ENCODE peak calls at places on chromosomes 4 and X, in six cellular contexts. C, L, D, P, H and Q are unnamed samples.

GRCh38 chr4:6710282-6710681 is 617 bp upstream of the MRFAP1L1 start:
- DNase-seq in C (no peak), L (no peak), D (no peak), P (peak), H (no peak), Q (no peak)

GRCh38 chr4:103645991-103646390 is 73.8 kb downstream of the TACR3 start:
- DNase-seq in C (no peak), L (no peak), D (no peak), P (no peak), H (no peak), Q (no peak)

GRCh38 chr4:147138171-147138570 is 192.5 kb upstream of the TTC29 start:
- DNase-seq in C (no peak), L (no peak), D (no peak), P (no peak), H (no peak), Q (no peak)

GRCh38 chr4:94743838-94744237 is 13.9 kb upstream of the BMPR1B start:
- DNase-seq in C (no peak), L (no peak), D (no peak), P (no peak), H (no peak), Q (no peak)

GRCh38 chrX:17078031-17078730 is 131.7 kb downstream of the REPS2 start:
- DNase-seq in C (peak), L (no peak), D (no peak), P (no peak), H (no peak), Q (no peak)

GRCh38 chrX:78708171-78708570 is 39.3 kb upstream of the LPAR4 start:
- DNase-seq in C (no peak), L (no peak), D (peak), P (peak), H (no peak), Q (no peak)

GRCh38 chr4:145299380-145300076 is 119.1 kb upstream of the OTUD4 start:
- DNase-seq in C (no peak), L (no peak), D (no peak), P (peak), H (no peak), Q (peak)

GRCh38 chr4:83962492-83962891 is 426.6 kb downstream of the GPAT3 start:
- DNase-seq in C (no peak), L (no peak), D (no peak), P (no peak), H (no peak), Q (no peak)

GRCh38 chr4:41339812-41340809 is 83.4 kb downstream of the UCHL1 start:
- DNase-seq in C (no peak), L (no peak), D (no peak), P (no peak), H (no peak), Q (no peak)

GRCh38 chr4:57605374-57605773 is 495.2 kb upstream of the IGFBP7 start:
- DNase-seq in C (no peak), L (no peak), D (no peak), P (no peak), H (no peak), Q (no peak)

GRCh38 chr4:146096374-146096773 is 79.1 kb upstream of the LSM6 start:
- DNase-seq in C (no peak), L (no peak), D (no peak), P (no peak), H (no peak), Q (no peak)

GRCh38 chrX:2819345-2820130 is 9.2 kb upstream of the GYG2 start:
- DNase-seq in C (no peak), L (no peak), D (no peak), P (peak), H (no peak), Q (no peak)

GRCh38 chr4:56640907-56641493 is 40.1 kb downstream of the HOPX start:
- DNase-seq in C (peak), L (no peak), D (no peak), P (no peak), H (no peak), Q (no peak)

GRCh38 chr4:14059006-14059405 is 431.5 kb upstream of the BOD1L1 start:
- DNase-seq in C (no peak), L (no peak), D (no peak), P (no peak), H (no peak), Q (no peak)

GRCh38 chr4:100823066-100823992 is 305.5 kb upstream of the EMCN start:
- DNase-seq in C (peak), L (no peak), D (no peak), P (peak), H (no peak), Q (peak)

GRCh38 chrX:102847362-102847761 is 89.7 kb upstream of the RAB40AL start:
- DNase-seq in C (no peak), L (no peak), D (no peak), P (no peak), H (no peak), Q (no peak)

GRCh38 chr4:22607382-22607781 is 85.4 kb upstream of the GBA3 start:
- DNase-seq in C (no peak), L (peak), D (peak), P (peak), H (peak), Q (no peak)

GRCh38 chr4:154490261-154490588 is 1.4 kb downstream of the DCHS2 start:
- DNase-seq in C (no peak), L (no peak), D (peak), P (peak), H (no peak), Q (no peak)

GRCh38 chr4:173930329-173930967 is 353.0 kb downstream of the FBXO8 start:
- DNase-seq in C (no peak), L (no peak), D (no peak), P (no peak), H (no peak), Q (no peak)

GRCh38 chr4:1685604-1686150 is 1.6 kb upstream of the FAM53A start:
- DNase-seq in C (no peak), L (no peak), D (no peak), P (no peak), H (no peak), Q (no peak)

GRCh38 chr4:73450398-73451004 is 14.5 kb downstream of the AFP start:
- DNase-seq in C (no peak), L (peak), D (peak), P (no peak), H (peak), Q (peak)

GRCh38 chrX:130079824-130080406 is 30.4 kb downstream of the ELF4 start:
- DNase-seq in C (peak), L (peak), D (peak), P (peak), H (peak), Q (no peak)

GRCh38 chrX:120305531-120306145 is 5.6 kb downstream of the TMEM255A start:
- DNase-seq in C (no peak), L (no peak), D (no peak), P (no peak), H (no peak), Q (no peak)

GRCh38 chrX:7244400-7244799 is 96.4 kb upstream of the PUDP start:
- DNase-seq in C (no peak), L (no peak), D (no peak), P (no peak), H (no peak), Q (no peak)

GRCh38 chr4:2862528-2862927 is 18.9 kb downstream of the ADD1 start:
- DNase-seq in C (peak), L (no peak), D (no peak), P (no peak), H (no peak), Q (no peak)

GRCh38 chr4:154491731-154492249 is at the start of gene DCHS2:
- DNase-seq in C (no peak), L (no peak), D (peak), P (peak), H (peak), Q (no peak)

GRCh38 chr4:100340534-100341364 is 150.5 kb upstream of the DDIT4L start:
- DNase-seq in C (no peak), L (no peak), D (no peak), P (no peak), H (no peak), Q (no peak)

GRCh38 chrX:68462197-68462596 is 28.9 kb upstream of the OPHN1 start:
- DNase-seq in C (peak), L (no peak), D (no peak), P (no peak), H (no peak), Q (no peak)

GRCh38 chr4:173538903-173539445 is 8.9 kb upstream of the HAND2 start:
- DNase-seq in C (no peak), L (no peak), D (no peak), P (no peak), H (no peak), Q (no peak)

GRCh38 chrX:43716144-43716543 is 60.0 kb downstream of the MAOA start:
- DNase-seq in C (no peak), L (no peak), D (no peak), P (no peak), H (no peak), Q (no peak)

DNA sequence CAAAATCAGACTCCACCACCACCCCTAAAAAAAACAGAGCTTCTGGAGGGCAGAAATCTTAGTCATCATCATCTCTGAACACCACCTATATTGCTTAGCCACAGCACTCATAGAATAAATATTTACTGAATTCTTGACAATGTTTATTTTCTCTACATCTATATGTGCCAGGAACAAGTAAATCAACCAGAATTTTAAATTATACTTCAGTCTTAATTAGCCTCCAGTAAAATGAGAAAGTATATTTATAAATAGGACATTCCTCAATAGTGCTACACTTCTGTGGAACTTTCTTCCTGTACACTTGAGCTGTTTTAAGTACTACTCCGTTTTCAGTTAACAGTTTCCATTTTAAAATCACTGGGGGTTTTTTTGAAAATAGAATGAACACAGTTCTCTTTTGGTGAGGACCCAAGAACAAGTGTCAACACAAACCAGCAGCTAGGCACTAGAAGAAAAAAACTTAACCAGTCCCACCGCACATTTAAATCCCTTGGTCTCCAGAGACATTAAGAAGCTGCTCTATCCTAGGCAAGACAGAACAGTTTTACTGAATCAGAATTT is 25.5 kb downstream of the SMIM14 start:
- DNase-seq in C (peak), L (no peak), D (no peak), P (peak), H (no peak), Q (no peak)
- TF ChIP-seq CTCF in C (no peak), L (no peak), D (no peak), P (no peak), H (no peak), Q (no peak)

DNA sequence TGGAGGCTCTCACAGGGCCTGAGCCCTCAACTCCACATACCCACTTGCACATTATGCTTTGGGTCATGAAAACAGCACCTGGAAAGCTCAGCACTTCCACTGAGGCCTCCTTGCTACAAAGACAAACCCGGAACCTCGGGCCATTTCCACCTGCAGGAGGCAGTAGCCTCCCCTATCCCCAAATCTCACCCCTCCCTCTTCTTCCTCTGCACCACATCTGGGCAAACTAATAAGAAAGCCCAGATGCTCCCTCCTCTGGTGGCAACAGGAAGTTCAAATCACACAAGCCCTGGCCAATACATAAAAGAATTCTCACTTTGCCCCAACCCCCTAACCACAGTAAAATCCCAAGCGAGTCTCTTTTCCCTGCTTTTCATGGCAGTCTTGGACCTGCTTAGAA is 136.4 kb downstream of the MAPK10 start:
- DNase-seq in C (no peak), L (no peak), D (no peak), P (no peak), H (no peak), Q (no peak)
- TF ChIP-seq CTCF in C (peak), L (no peak), D (peak), P (no peak), H (peak), Q (peak)

DNA sequence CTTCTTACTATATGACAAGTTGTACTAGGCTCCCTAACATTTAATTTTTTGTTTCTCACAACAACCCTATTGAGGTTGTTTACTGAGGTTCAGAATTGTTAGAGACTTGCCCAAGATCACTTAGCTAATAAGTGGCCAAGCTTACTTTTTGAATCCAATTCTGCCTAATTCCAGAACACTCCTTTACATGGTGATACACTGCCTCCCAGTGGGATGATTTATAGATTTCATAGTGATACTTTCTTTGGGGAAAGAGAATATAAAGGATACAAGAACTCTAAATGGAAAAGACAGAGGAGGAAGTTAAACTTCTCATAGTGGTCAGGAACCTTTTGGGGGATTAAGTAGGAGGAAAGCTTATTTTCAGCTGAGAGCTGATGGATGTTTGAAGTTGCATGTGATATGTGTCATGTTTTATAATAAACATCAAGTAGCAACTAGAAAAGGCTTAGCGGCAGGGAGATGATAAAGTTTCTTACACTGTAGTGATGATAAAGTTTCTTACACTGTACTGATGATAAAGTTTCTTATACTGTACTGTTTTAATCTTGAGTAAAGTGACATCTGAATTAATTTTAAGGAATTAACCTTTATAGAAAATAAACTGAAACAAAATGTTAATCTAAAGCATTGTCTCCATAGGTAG is 15.3 kb downstream of the STAG2 start:
- DNase-seq in C (peak), L (no peak), D (no peak), P (no peak), H (no peak), Q (no peak)
- TF ChIP-seq CTCF in C (peak), L (no peak), D (no peak), P (no peak), H (no peak), Q (no peak)

GRCh38 chr4:120870279-120870673 is 52.2 kb downstream of the PRDM5 start:
- DNase-seq in C (no peak), L (no peak), D (peak), P (no peak), H (no peak), Q (no peak)
- TF ChIP-seq CTCF in C (peak), L (no peak), D (no peak), P (no peak), H (no peak), Q (peak)

DNA sequence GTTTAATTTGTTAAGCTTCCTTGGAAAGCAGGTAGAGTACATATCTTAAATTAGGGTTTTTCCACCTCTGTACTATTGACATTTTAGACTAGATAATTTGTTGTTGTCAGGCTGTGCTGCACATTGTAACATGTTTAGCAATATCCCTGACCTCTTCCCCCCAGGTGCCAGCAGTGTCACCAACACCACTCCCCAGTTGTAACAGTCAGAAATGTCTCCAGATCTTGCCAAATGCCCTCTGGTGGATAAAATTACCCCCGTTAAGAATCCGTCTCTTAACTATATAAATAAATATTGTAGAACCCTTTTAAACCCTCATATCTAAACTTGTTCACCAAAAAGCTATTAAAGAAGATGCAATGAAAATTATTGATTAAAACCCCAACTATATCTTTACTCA is 161.5 kb downstream of the ARHGAP6 start:
- DNase-seq in C (no peak), L (no peak), D (no peak), P (no peak), H (no peak), Q (no peak)
- TF ChIP-seq CTCF in C (no peak), L (no peak), D (no peak), P (no peak), H (no peak), Q (no peak)

GRCh38 chr4:53818112-53818511 is 226.8 kb upstream of the LNX1 start:
- DNase-seq in C (no peak), L (no peak), D (no peak), P (no peak), H (no peak), Q (no peak)
- TF ChIP-seq CTCF in C (no peak), L (no peak), D (no peak), P (no peak), H (no peak), Q (no peak)

GRCh38 chrX:53456254-53456653 is 22.1 kb upstream of the HSD17B10 start:
- DNase-seq in C (peak), L (no peak), D (no peak), P (no peak), H (no peak), Q (no peak)

GRCh38 chrX:53452812-53453211 is 18.6 kb upstream of the HSD17B10 start:
- DNase-seq in C (no peak), L (no peak), D (no peak), P (no peak), H (no peak), Q (no peak)

DNA sequence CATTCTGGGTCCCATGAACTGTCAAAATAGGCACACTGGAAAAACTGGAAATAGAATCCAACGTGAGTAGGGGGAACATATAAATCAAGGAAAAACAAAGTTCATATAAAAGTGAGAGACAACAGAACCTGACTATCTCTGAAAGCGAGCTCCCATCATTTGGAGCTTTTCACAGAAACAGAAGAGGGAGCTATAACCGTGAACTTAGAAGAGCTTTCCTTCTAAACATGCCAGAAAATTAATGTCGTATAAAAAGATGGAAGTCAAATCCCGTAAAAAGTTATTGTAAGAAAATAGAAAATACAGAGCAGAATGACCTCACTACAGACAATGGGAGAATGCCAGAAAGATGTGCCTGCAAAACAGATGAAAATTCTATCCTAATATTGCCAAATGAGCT is 23.9 kb upstream of the HSD17B10 start:
- DNase-seq in C (no peak), L (no peak), D (no peak), P (no peak), H (no peak), Q (no peak)
- TF ChIP-seq CTCF in C (no peak), L (no peak), D (no peak), P (no peak), H (no peak), Q (no peak)

GRCh38 chr4:75892508-75892907 is 9.7 kb downstream of the PPEF2 start:
- DNase-seq in C (no peak), L (no peak), D (no peak), P (no peak), H (no peak), Q (no peak)
- TF ChIP-seq CTCF in C (peak), L (no peak), D (peak), P (no peak), H (no peak), Q (no peak)

DNA sequence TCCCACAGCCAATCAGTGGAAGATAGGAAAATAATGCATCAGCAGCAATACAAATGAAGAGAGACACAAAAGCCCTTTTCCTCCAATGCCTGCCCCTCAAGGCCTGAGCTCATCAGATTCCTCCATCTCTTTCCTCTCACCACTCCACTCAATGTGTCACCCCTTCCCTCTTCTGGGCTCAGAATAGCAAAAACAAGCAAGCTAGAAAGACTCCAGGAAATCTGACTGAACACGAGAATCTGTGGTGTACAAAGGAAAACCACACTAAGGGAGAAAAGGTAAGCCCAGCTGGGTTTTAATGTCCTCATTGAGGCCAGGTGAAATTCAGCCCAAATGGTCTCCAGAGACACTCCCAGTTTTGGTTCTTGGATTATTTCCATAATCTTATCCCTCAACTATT is 46.3 kb downstream of the ARHGEF9 start:
- DNase-seq in C (no peak), L (no peak), D (no peak), P (no peak), H (no peak), Q (no peak)
- TF ChIP-seq CTCF in C (no peak), L (no peak), D (no peak), P (no peak), H (no peak), Q (no peak)